ENCODE peak calls at places on chromosomes 7 and 10, in four cellular contexts. O is mesothelial cell of epicardium, Q is suprapubic skin, M is nephron progenitor cell. Z is an unnamed sample.

GRCh38 chr10:122490786-122491680 is 29.7 kb downstream of the HTRA1 start:
- DNase-seq in O (no peak), Q (no peak), M (no peak), Z (no peak)

GRCh38 chr7:151738925-151739324 is 138.0 kb downstream of the PRKAG2 start:
- DNase-seq in O (no peak), Q (no peak), M (no peak), Z (no peak)

GRCh38 chr7:18518555-18518954 is 23.0 kb downstream of the HDAC9 start:
- DNase-seq in O (no peak), Q (no peak), M (no peak), Z (no peak)

GRCh38 chr7:95327356-95327755 is 3.0 kb upstream of the PON1 start:
- DNase-seq in O (no peak), Q (no peak), M (no peak), Z (no peak)

GRCh38 chr7:88226886-88227516 is 7.2 kb upstream of the SRI start:
- DNase-seq in O (no peak), Q (no peak), M (no peak), Z (no peak)

GRCh38 chr7:131738066-131738465 is 181.6 kb upstream of the PODXL start:
- DNase-seq in O (no peak), Q (no peak), M (no peak), Z (no peak)

GRCh38 chr10:11504566-11505285 is 106.7 kb downstream of the USP6NL start:
- DNase-seq in O (no peak), Q (no peak), M (no peak), Z (no peak)

GRCh38 chr10:16652154-16652553 is 130.5 kb upstream of the C1QL3 start:
- DNase-seq in O (no peak), Q (no peak), M (no peak), Z (no peak)

GRCh38 chr10:122141821-122142651 is 129.1 kb upstream of the BTBD16 start:
- DNase-seq in O (no peak), Q (no peak), M (no peak), Z (no peak)

GRCh38 chr7:27106181-27106905 is 3.9 kb upstream of the HOXA2 start:
- DNase-seq in O (no peak), Q (no peak), M (no peak), Z (no peak)

DNA sequence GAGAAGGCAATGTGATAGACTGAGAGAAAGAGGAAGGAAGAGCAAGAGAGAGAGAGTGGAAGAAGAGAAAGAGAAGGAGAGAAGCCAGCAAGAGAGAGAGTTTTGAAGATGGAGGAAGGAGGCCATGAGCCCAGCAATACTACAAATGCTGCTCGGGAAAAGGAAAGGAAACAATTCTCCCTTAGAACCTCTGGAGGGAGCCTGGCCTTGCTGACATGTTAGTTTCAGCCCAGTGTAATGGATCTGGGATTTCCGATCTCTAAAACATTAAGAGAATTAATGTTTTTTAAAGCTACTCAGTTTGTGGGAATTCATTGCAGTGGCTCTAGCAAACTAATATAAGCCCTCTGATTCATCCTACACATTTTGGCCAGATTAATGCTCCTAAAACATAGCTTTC is 206.8 kb upstream of the MTPN start:
- DNase-seq in O (no peak), Q (no peak), M (no peak), Z (no peak)
- TF ChIP-seq CTCF in O (no peak), Q (no peak), M (peak), Z (peak)

DNA sequence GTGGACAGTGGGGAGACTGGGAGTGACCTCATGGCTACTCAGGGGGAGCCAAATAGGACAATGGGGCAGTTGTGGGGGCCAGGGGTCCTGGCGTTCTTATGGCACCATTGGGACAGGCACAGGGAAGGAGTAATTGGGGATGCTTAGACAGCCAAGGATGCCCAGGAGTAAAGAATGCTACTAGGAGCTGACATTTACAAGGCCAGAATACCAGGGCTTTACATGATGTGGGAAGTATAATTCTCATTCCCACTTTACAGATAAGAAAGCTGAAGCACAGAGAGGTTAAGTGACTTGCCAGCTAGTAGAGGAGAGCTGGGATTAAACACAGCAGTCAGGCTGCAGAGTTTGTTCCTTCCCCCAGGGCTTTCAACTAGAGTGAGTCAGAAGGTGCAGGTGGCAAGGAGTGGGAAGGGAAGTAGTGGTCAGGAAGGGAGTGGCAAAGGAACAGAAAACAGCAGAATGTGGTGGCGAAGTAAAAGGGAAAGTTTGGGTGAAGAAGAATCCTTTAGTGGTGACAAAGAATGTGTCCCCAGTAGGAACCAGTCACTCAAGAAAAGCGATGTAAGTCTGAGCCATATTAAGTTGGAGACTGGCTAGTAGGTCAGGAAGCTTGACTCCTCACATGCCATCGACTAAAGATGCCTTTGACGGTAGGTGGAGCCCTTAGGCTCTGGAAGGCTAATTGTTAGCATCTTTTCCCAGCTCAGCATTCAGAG is 32.8 kb downstream of the CPVL start:
- DNase-seq in O (no peak), Q (no peak), M (no peak), Z (no peak)
- TF ChIP-seq CTCF in O (no peak), Q (no peak), M (peak), Z (peak)

GRCh38 chr10:116809528-116810500 is 39.5 kb upstream of the ENO4 start:
- DNase-seq in O (no peak), Q (no peak), M (peak), Z (peak)
- TF ChIP-seq CTCF in O (peak), Q (no peak), M (peak), Z (peak)

DNA sequence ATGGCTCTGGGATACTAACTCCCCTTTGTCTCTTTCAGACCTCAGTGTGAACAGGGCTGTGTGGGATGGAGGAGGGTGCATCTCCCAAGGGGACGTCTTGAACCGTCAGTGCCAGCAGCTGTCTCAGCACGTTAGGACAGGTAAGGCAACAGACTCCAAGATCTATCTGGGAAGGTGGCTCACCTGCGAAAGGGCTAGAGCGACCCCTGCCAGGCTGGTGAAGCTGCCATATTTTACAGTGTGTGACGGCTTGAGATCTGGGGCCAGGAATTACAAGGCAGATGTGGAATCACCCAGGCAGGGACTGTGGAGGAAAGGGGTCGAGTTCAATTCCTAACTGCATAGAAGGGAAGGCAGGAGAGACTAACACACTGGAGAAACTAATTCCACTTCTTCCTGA is 11.2 kb downstream of the MUC17 start:
- DNase-seq in O (no peak), Q (no peak), M (no peak), Z (no peak)
- TF ChIP-seq CTCF in O (no peak), Q (no peak), M (no peak), Z (no peak)

GRCh38 chr7:41612386-41612785 is 90.5 kb downstream of the INHBA start:
- DNase-seq in O (no peak), Q (no peak), M (no peak), Z (no peak)
- TF ChIP-seq CTCF in O (no peak), Q (no peak), M (no peak), Z (no peak)

GRCh38 chr10:100100651-100101525 is 19.2 kb upstream of the CPN1 start:
- DNase-seq in O (no peak), Q (no peak), M (no peak), Z (no peak)
- TF ChIP-seq CTCF in O (no peak), Q (no peak), M (no peak), Z (no peak)

GRCh38 chr7:54563329-54563916 is 21.2 kb downstream of the VSTM2A start:
- DNase-seq in O (no peak), Q (no peak), M (no peak), Z (no peak)
- TF ChIP-seq CTCF in O (no peak), Q (no peak), M (no peak), Z (no peak)

GRCh38 chr7:133203490-133203889 is 49.4 kb upstream of the EXOC4 start:
- DNase-seq in O (no peak), Q (no peak), M (no peak), Z (no peak)

GRCh38 chr7:133207687-133208086 is 45.2 kb upstream of the EXOC4 start:
- DNase-seq in O (no peak), Q (no peak), M (no peak), Z (no peak)
- TF ChIP-seq CTCF in O (no peak), Q (no peak), M (peak), Z (peak)

GRCh38 chr10:58066126-58066525 is 201.6 kb downstream of the IPMK start:
- DNase-seq in O (no peak), Q (no peak), M (no peak), Z (no peak)

GRCh38 chr10:58063854-58064480 is 203.7 kb downstream of the IPMK start:
- DNase-seq in O (no peak), Q (no peak), M (no peak), Z (no peak)

GRCh38 chr10:58066979-58067378 is 200.7 kb downstream of the IPMK start:
- DNase-seq in O (no peak), Q (no peak), M (no peak), Z (no peak)

GRCh38 chr10:58064714-58065528 is 202.8 kb downstream of the IPMK start:
- DNase-seq in O (no peak), Q (no peak), M (peak), Z (peak)

GRCh38 chr10:58065529-58065815 is 202.2 kb downstream of the IPMK start:
- DNase-seq in O (no peak), Q (no peak), M (no peak), Z (no peak)
- TF ChIP-seq CTCF in O (no peak), Q (no peak), M (no peak), Z (no peak)